ENCODE peak calls at places on chromosomes 13 and 19, in seven cellular contexts. C, O, W, K, Q, X and V are unnamed samples.

GRCh38 chr19:47369923-47370625 is 21.0 kb downstream of the DHX34 start:
- DNase-seq in C (peak; percentile 81), O (peak; percentile 56), W (peak; percentile 62), K (peak; percentile 56), Q (peak; percentile 45), X (no peak), V (peak; percentile 33)

GRCh38 chr13:74134226-74134776 is at the start of gene KLF12:
- DNase-seq in C (peak; percentile 95), O (peak; percentile 95), W (no peak), K (peak; percentile 88), Q (peak; percentile 95), X (peak; percentile 67), V (peak; percentile 94)

GRCh38 chr13:35888327-35888940 is 242.7 kb downstream of the DCLK1 start:
- DNase-seq in C (peak; percentile 59), O (peak; percentile 14), W (no peak), K (peak; percentile 15), Q (peak; percentile 74), X (no peak), V (peak; percentile 25)

GRCh38 chr19:45638930-45639729 is at the start of gene EML2:
- DNase-seq in C (no peak), O (no peak), W (no peak), K (peak; percentile 47), Q (peak; percentile 71), X (no peak), V (no peak)

GRCh38 chr13:66977156-66977555 is 253.0 kb downstream of the PCDH9 start:
- DNase-seq in C (peak; percentile 9), O (no peak), W (no peak), K (no peak), Q (no peak), X (no peak), V (no peak)

GRCh38 chr19:58386576-58387337 is at the start of gene RPS5:
- DNase-seq in C (peak; percentile 99), O (peak; percentile 99), W (peak; percentile 99), K (peak; percentile 97), Q (peak; percentile 99), X (peak; percentile 95), V (peak; percentile 99)

GRCh38 chr19:39916851-39917396 is 17.5 kb downstream of the FCGBP start:
- DNase-seq in C (no peak), O (no peak), W (no peak), K (peak; percentile 13), Q (no peak), X (no peak), V (no peak)

GRCh38 chr19:45097776-45098520 is 5.0 kb downstream of the PPP1R37 start:
- DNase-seq in C (peak; percentile 98), O (peak; percentile 92), W (no peak), K (no peak), Q (peak; percentile 29), X (no peak), V (peak; percentile 86)

GRCh38 chr19:39778763-39779162 is at the start of gene LEUTX:
- DNase-seq in C (no peak), O (no peak), W (no peak), K (no peak), Q (no peak), X (no peak), V (no peak)

GRCh38 chr19:19823916-19824315 is 2.4 kb upstream of the ZNF506 start:
- DNase-seq in C (no peak), O (no peak), W (no peak), K (no peak), Q (no peak), X (no peak), V (no peak)

GRCh38 chr19:12156254-12157058 is at the start of gene ZNF625:
- DNase-seq in C (peak; percentile 83), O (peak; percentile 86), W (no peak), K (peak; percentile 88), Q (peak; percentile 87), X (peak; percentile 85), V (peak; percentile 84)

GRCh38 chr13:75935805-75936204 is 299.7 kb downstream of the LMO7 start:
- DNase-seq in C (no peak), O (no peak), W (no peak), K (no peak), Q (no peak), X (peak; percentile 0), V (no peak)

GRCh38 chr13:60620611-60621395 is 223.8 kb downstream of the TDRD3 start:
- DNase-seq in C (no peak), O (no peak), W (no peak), K (no peak), Q (peak; percentile 64), X (no peak), V (no peak)

GRCh38 chr19:39542198-39542597 is 2.2 kb upstream of the EID2 start:
- DNase-seq in C (no peak), O (peak; percentile 34), W (no peak), K (no peak), Q (peak; percentile 35), X (no peak), V (no peak)

GRCh38 chr19:42290523-42291436 is 11.2 kb upstream of the PRR19 start:
- DNase-seq in C (no peak), O (no peak), W (no peak), K (no peak), Q (peak; percentile 54), X (no peak), V (no peak)

GRCh38 chr19:12880551-12881171 is 588 bp downstream of the DNASE2 start:
- DNase-seq in C (no peak), O (peak; percentile 26), W (no peak), K (no peak), Q (peak; percentile 43), X (no peak), V (peak; percentile 37)

GRCh38 chr13:98775844-98776598 is 23.5 kb upstream of the SLC15A1 start:
- DNase-seq in C (peak; percentile 59), O (peak; percentile 10), W (no peak), K (no peak), Q (no peak), X (no peak), V (no peak)

GRCh38 chr13:48144413-48145035 is 49.6 kb upstream of the MED4 start:
- DNase-seq in C (peak; percentile 66), O (peak; percentile 92), W (peak; percentile 51), K (no peak), Q (no peak), X (no peak), V (peak; percentile 81)

DNA sequence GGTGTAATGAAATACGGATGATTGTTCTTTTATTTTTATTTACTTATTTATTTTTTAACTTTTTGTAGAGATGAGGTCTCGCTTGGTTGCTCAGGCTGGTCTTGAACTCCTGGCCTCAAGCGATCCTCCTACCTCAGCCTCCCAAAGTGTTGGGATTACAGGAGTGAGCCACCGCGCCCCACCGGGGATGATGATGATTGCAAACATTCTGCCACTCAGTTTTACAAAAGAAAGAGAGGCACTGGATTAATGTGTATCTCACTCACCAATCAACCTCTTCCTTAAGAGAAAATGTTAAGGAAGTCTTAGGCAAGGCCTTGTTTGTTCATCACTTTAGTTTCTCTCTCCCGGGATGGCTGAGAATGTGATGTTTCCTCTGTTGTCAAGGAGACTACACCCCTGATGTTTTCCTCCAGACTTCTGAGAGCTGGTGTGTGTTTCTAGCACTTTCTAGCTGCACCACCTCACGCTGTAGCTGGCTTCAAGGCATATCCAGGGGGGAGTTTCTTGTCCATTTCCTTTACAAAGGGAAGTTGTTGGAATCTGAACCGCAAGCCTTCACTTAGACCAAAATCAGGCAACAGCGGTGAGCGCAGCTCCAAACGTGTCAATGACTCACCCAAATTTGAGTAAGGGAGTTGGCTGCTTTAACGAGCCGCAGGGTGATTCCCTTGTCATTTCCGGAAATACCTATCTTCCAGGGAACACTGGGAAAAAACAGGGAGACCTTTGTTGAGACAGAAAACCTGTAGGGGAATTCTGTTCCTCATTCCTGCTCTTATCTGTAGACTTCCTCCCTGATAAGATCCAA is 2.3 kb downstream of the LDLR start:
- DNase-seq in C (peak; percentile 86), O (peak; percentile 96), W (peak; percentile 78), K (peak; percentile 61), Q (peak; percentile 74), X (no peak), V (peak; percentile 90)
- H3K4me3 ChIP-seq in C (peak overlapping the region; percentile 97), O (peak overlapping the region; percentile 97), W (peak overlapping the region; percentile 72), K (peak overlapping the region; percentile 82), Q (peak overlapping the region; percentile 90), X (peak overlapping the region; percentile 94), V (peak overlapping the region; percentile 90)

GRCh38 chr13:43087960-43088580 is 64.7 kb downstream of the DNAJC15 start:
- DNase-seq in C (peak; percentile 21), O (peak; percentile 65), W (no peak), K (no peak), Q (no peak), X (no peak), V (peak; percentile 35)
- H3K4me3 ChIP-seq in C (no peak overlapping the region), O (peak overlapping the region; percentile 29), W (no peak overlapping the region), K (no peak overlapping the region), Q (no peak overlapping the region), X (no peak overlapping the region), V (no peak overlapping the region)

GRCh38 chr13:113125506-113126264 is 3.1 kb downstream of the F10 start:
- DNase-seq in C (no peak), O (no peak), W (no peak), K (no peak), Q (no peak), X (no peak), V (no peak)

GRCh38 chr13:113129480-113129879 is 6.9 kb downstream of the F10 start:
- DNase-seq in C (no peak), O (no peak), W (no peak), K (no peak), Q (no peak), X (no peak), V (no peak)

GRCh38 chr13:113126265-113127150 is 3.9 kb downstream of the F10 start:
- DNase-seq in C (no peak), O (no peak), W (no peak), K (no peak), Q (no peak), X (no peak), V (no peak)

GRCh38 chr13:113135281-113135760 is 12.7 kb downstream of the F10 start:
- DNase-seq in C (no peak), O (no peak), W (no peak), K (no peak), Q (no peak), X (no peak), V (no peak)

DNA sequence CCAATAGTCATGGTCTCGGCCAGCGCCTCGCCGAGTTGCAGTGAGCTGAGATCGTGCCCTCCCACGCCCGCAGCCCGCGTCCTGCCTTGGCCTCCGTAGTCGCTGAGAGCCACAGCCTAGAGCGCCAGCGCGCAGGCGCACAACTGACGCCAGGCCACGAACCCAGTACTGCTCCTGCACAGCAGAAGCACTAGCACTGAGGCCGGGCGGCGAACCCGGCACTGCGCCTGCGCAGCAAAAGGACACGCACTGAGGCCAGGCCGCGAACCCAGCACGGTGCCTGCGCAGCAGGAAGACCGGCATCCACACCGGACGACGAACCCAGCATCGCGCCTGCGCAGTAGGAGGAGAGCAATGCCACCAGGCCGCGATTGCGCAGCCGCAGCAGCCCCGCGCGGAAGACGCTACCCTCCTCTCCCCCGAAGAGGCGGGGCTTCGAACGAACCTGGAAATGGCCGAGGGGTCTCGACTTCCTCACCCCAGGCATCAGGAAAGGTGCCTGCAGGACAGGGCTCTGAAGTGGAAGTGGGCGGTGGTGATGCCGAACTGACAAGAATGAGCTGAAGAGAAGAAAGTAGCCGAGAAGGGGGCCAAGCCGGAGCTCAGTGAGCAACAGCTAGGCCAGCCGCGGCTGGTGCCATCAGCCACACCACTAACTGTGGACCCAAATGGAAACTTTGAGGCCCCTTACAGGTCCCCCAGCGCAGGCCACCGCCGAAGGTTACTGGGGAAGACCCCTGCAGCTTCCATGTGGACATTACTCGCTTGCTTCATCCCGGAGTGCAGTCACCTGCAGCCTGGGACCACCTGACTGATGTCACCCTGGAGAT is 7.5 kb downstream of the F10 start:
- DNase-seq in C (no peak), O (peak; percentile 41), W (no peak), K (no peak), Q (no peak), X (no peak), V (no peak)
- H3K4me3 ChIP-seq in C (no peak overlapping the region), O (peak overlapping the region; percentile 25), W (no peak overlapping the region), K (no peak overlapping the region), Q (no peak overlapping the region), X (no peak overlapping the region), V (no peak overlapping the region)

GRCh38 chr19:952680-953500 is 27.1 kb downstream of the ARID3A start:
- DNase-seq in C (no peak), O (peak; percentile 40), W (no peak), K (no peak), Q (no peak), X (no peak), V (no peak)
- H3K4me3 ChIP-seq in C (no peak overlapping the region), O (peak overlapping the region; percentile 7), W (peak overlapping the region; percentile 21), K (no peak overlapping the region), Q (no peak overlapping the region), X (peak overlapping the region; percentile 12), V (no peak overlapping the region)